ENCODE peak calls at places on chromosomes 4 and X, in seven cellular contexts. F, Z, G, Y, M, T and D are unnamed samples.

GRCh38 chrX:40719218-40719617 is 16.1 kb downstream of the MED14 start:
- DNase-seq in F (no peak), Z (peak), G (no peak), Y (no peak), M (no peak), T (no peak), D (no peak)

GRCh38 chrX:24081661-24082154 is 27.0 kb downstream of the EIF2S3 start:
- DNase-seq in F (peak), Z (peak), G (peak), Y (peak), M (peak), T (peak), D (peak)

GRCh38 chr4:107561481-107561880 is 158.6 kb downstream of the PAPSS1 start:
- DNase-seq in F (no peak), Z (no peak), G (no peak), Y (no peak), M (no peak), T (no peak), D (no peak)

GRCh38 chr4:148883435-148883834 is 441.2 kb upstream of the NR3C2 start:
- DNase-seq in F (no peak), Z (no peak), G (no peak), Y (no peak), M (no peak), T (no peak), D (no peak)

GRCh38 chrX:70262952-70263567 is 3.1 kb upstream of the P2RY4 start:
- DNase-seq in F (peak), Z (peak), G (peak), Y (peak), M (peak), T (peak), D (peak)

GRCh38 chr4:103424853-103425252 is 226.7 kb upstream of the CENPE start:
- DNase-seq in F (no peak), Z (no peak), G (no peak), Y (no peak), M (no peak), T (peak), D (peak)

GRCh38 chr4:152981278-152981677 is 45.2 kb downstream of the FHDC1 start:
- DNase-seq in F (peak), Z (peak), G (no peak), Y (no peak), M (no peak), T (no peak), D (no peak)

GRCh38 chr4:164977243-164978164 is at the start of gene TRIM61:
- DNase-seq in F (no peak), Z (peak), G (no peak), Y (no peak), M (peak), T (no peak), D (no peak)

GRCh38 chr4:26687728-26688127 is 103.8 kb downstream of the TBC1D19 start:
- DNase-seq in F (no peak), Z (peak), G (no peak), Y (no peak), M (no peak), T (no peak), D (no peak)

GRCh38 chr4:109067509-109068205 is 234.8 kb downstream of the COL25A1 start:
- DNase-seq in F (no peak), Z (peak), G (no peak), Y (no peak), M (no peak), T (no peak), D (no peak)

GRCh38 chrX:101191217-101191750 is 28.3 kb upstream of the DRP2 start:
- DNase-seq in F (no peak), Z (no peak), G (no peak), Y (no peak), M (no peak), T (no peak), D (no peak)

GRCh38 chr4:25550376-25551030 is 105.1 kb upstream of the SLC34A2 start:
- DNase-seq in F (no peak), Z (no peak), G (no peak), Y (no peak), M (no peak), T (no peak), D (no peak)

GRCh38 chr4:33149658-33150057 is 2429.5 kb downstream of the PCDH7 start:
- DNase-seq in F (no peak), Z (no peak), G (no peak), Y (no peak), M (no peak), T (no peak), D (no peak)

GRCh38 chr4:13988347-13989265 is 361.1 kb upstream of the BOD1L1 start:
- DNase-seq in F (no peak), Z (peak), G (peak), Y (no peak), M (no peak), T (no peak), D (no peak)

GRCh38 chrX:72124540-72125201 is 7.0 kb downstream of the RTL5 start:
- DNase-seq in F (no peak), Z (no peak), G (no peak), Y (no peak), M (no peak), T (no peak), D (no peak)